ENCODE peak calls at places on chromosomes 11 and 22, in eight cellular contexts. W is activated T-cell treated with anti-CD3 and anti-CD28 coated beads for 1 hour; T is activated CD8-positive, alpha-beta T cell treated with anti-CD3 and anti-CD28 coated beads for 36 hours; R is AG08395; O is bronchial epithelial cell; S is brain microvascular endothelial cell; E is hippocampal formation; K is GOT3. Y is an unnamed sample.
A peak's percentile ranks its signal among the peaks of the same experiment; 100 is the strongest.

GRCh38 chr22:33902073-33902472 is 18.2 kb downstream of the LARGE1 start:
- DNase-seq in O (no peak), T (no peak), R (no peak), E (no peak), S (no peak), K (no peak), W (no peak), Y (no peak)

GRCh38 chr11:72263363-72263762 is 19.4 kb upstream of the PHOX2A start:
- DNase-seq in K (no peak), E (no peak), S (peak; percentile 77), T (no peak), R (no peak), W (no peak), O (peak; percentile 74), Y (no peak)

GRCh38 chr11:77129841-77130756 is 2.1 kb downstream of the MYO7A start:
- DNase-seq in E (no peak), R (no peak), W (no peak), T (no peak), K (no peak), O (no peak), S (no peak), Y (no peak)

GRCh38 chr11:57584341-57584740 is 13.1 kb upstream of the SERPING1 start:
- DNase-seq in K (no peak), R (no peak), S (no peak), W (no peak), E (no peak), T (no peak), O (no peak), Y (no peak)

GRCh38 chr11:33868646-33869461 is 23.0 kb downstream of the LMO2 start:
- DNase-seq in S (no peak), O (no peak), T (no peak), K (no peak), W (no peak), E (no peak), R (no peak), Y (no peak)

GRCh38 chr11:76629133-76629852 is 41.3 kb downstream of the LRRC32 start:
- DNase-seq in T (peak; percentile 86), K (no peak), W (no peak), E (no peak), S (peak; percentile 78), R (peak; percentile 47), O (peak; percentile 43), Y (peak; percentile 43)

GRCh38 chr11:77107950-77108349 is 5.3 kb downstream of the OMP start:
- DNase-seq in E (no peak), R (peak; percentile 92), K (no peak), W (no peak), S (peak; percentile 91), T (no peak), O (peak; percentile 51), Y (no peak)

GRCh38 chr11:24598636-24599035 is 101.8 kb downstream of the LUZP2 start:
- DNase-seq in R (no peak), E (no peak), W (no peak), K (no peak), S (no peak), T (no peak), O (no peak), Y (no peak)

GRCh38 chr11:132078230-132078629 is 707.8 kb downstream of the NTM start:
- DNase-seq in K (no peak), T (no peak), O (no peak), W (no peak), R (no peak), E (peak; percentile 66), S (no peak), Y (no peak)

GRCh38 chr11:67268036-67268683 is 1.9 kb downstream of the GRK2 start:
- DNase-seq in K (no peak), T (peak; percentile 93), W (peak; percentile 45), R (no peak), S (no peak), O (no peak), E (no peak), Y (no peak)

GRCh38 chr11:83681944-83682644 is 395.9 kb upstream of the CCDC90B start:
- DNase-seq in W (no peak), E (no peak), S (no peak), R (no peak), T (no peak), O (no peak), K (no peak), Y (no peak)

GRCh38 chr22:30636226-30637077 is 871 bp downstream of the SLC35E4 start:
- DNase-seq in W (no peak), R (peak; percentile 29), T (peak; percentile 31), K (no peak), O (no peak), S (no peak), E (no peak), Y (no peak)

GRCh38 chr22:37083914-37084313 is 25.6 kb downstream of the TMPRSS6 start:
- DNase-seq in R (no peak), K (no peak), T (no peak), E (no peak), O (no peak), W (no peak), S (no peak), Y (no peak)

GRCh38 chr11:67664696-67665536 is 9.5 kb downstream of the ALDH3B2 start:
- DNase-seq in O (no peak), W (no peak), T (no peak), R (no peak), S (no peak), E (no peak), K (no peak), Y (no peak)

GRCh38 chr22:20578192-20578591 is 70.8 kb downstream of the MED15 start:
- DNase-seq in T (no peak), W (no peak), K (no peak), S (no peak), E (no peak), O (no peak), R (no peak), Y (no peak)

GRCh38 chr22:42269407-42270177 is 861 bp downstream of the TCF20 start:
- DNase-seq in R (peak; percentile 65), W (peak; percentile 55), T (peak; percentile 83), O (peak; percentile 62), E (no peak), S (no peak), K (no peak), Y (no peak)

GRCh38 chr11:2833051-2833937 is 52.3 kb downstream of the CDKN1C start:
- DNase-seq in K (no peak), E (no peak), S (no peak), O (no peak), R (no peak), T (no peak), W (no peak), Y (no peak)

GRCh38 chr11:103488579-103488978 is 379.4 kb downstream of the DYNC2H1 start:
- DNase-seq in S (no peak), R (no peak), E (no peak), T (no peak), O (no peak), W (no peak), K (no peak), Y (no peak)

Y was measured in pons.